ENCODE peak calls at places on chromosomes 2 and 18, in eight cellular contexts. G is fibroblast of lung; O is colonic mucosa; C is CD4-positive, alpha-beta T cell; T is Peyer's patch; A is CD4-positive, CD25-positive, alpha-beta regulatory T cell; Y is mammary epithelial cell; M is A549. L is an unnamed sample.

GRCh38 chr2:225100856-225101294 is 58.6 kb upstream of the DOCK10 start:
- DNase-seq in G (peak), O (no peak), C (no peak), T (no peak), A (no peak), Y (peak), M (peak), L (no peak)

GRCh38 chr2:16149349-16150243 is 209.2 kb downstream of the MYCN start:
- DNase-seq in G (no peak), O (no peak), C (no peak), T (no peak), A (no peak), Y (no peak), M (no peak), L (no peak)

GRCh38 chr2:99710720-99711612 is 221.1 kb upstream of the REV1 start:
- DNase-seq in G (no peak), O (no peak), C (no peak), T (no peak), A (no peak), Y (no peak), M (no peak), L (no peak)

GRCh38 chr2:55090702-55091101 is 40.5 kb upstream of the RTN4 start:
- DNase-seq in G (no peak), O (no peak), C (no peak), T (no peak), A (no peak), Y (peak), M (no peak), L (no peak)

GRCh38 chr2:186950694-186951093 is 101.7 kb upstream of the ZSWIM2 start:
- DNase-seq in G (peak), O (no peak), C (no peak), T (no peak), A (no peak), Y (peak), M (no peak), L (no peak)

GRCh38 chr2:53708988-53709387 is 58.6 kb upstream of the CHAC2 start:
- DNase-seq in G (no peak), O (no peak), C (no peak), T (no peak), A (no peak), Y (no peak), M (no peak), L (peak)

GRCh38 chr2:222722327-222722946 is 51.0 kb downstream of the MOGAT1 start:
- DNase-seq in G (peak), O (no peak), C (no peak), T (no peak), A (no peak), Y (no peak), M (no peak), L (peak)

GRCh38 chr2:237434916-237435315 is 21.0 kb upstream of the COL6A3 start:
- DNase-seq in G (no peak), O (no peak), C (peak), T (no peak), A (peak), Y (no peak), M (no peak), L (no peak)

GRCh38 chr2:23379220-23379695 is 5.7 kb upstream of the KLHL29 start:
- DNase-seq in G (no peak), O (no peak), C (no peak), T (no peak), A (no peak), Y (no peak), M (no peak), L (peak)

GRCh38 chr18:4400911-4401310 is 54.2 kb downstream of the DLGAP1 start:
- DNase-seq in G (no peak), O (no peak), C (no peak), T (no peak), A (no peak), Y (no peak), M (no peak), L (no peak)

GRCh38 chr18:43068781-43069180 is 46.7 kb downstream of the RIT2 start:
- DNase-seq in G (no peak), O (no peak), C (no peak), T (no peak), A (no peak), Y (no peak), M (no peak), L (no peak)

GRCh38 chr2:120104772-120105171 is 91.9 kb downstream of the EPB41L5 start:
- DNase-seq in G (no peak), O (no peak), C (no peak), T (no peak), A (no peak), Y (no peak), M (no peak), L (no peak)

GRCh38 chr2:236340251-236340650 is 76.0 kb upstream of the ASB18 start:
- DNase-seq in G (no peak), O (no peak), C (no peak), T (no peak), A (no peak), Y (no peak), M (no peak), L (no peak)

GRCh38 chr18:9933865-9934264 is 20.0 kb downstream of the VAPA start:
- DNase-seq in G (no peak), O (no peak), C (no peak), T (no peak), A (no peak), Y (no peak), M (no peak), L (no peak)

GRCh38 chr2:218618102-218618860 is 10.6 kb downstream of the PLCD4 start:
- DNase-seq in G (peak), O (no peak), C (no peak), T (no peak), A (no peak), Y (no peak), M (no peak), L (no peak)

GRCh38 chr18:22552254-22552653 is 134.5 kb upstream of the CTAGE1 start:
- DNase-seq in G (no peak), O (no peak), C (no peak), T (no peak), A (no peak), Y (peak), M (no peak), L (no peak)

GRCh38 chr2:76579911-76580310 is 869.2 kb upstream of the GCFC2 start:
- DNase-seq in G (no peak), O (no peak), C (no peak), T (no peak), A (no peak), Y (no peak), M (no peak), L (no peak)

GRCh38 chr18:11798271-11798670 is 52.9 kb upstream of the CHMP1B start:
- DNase-seq in G (no peak), O (no peak), C (no peak), T (no peak), A (no peak), Y (no peak), M (no peak), L (no peak)

GRCh38 chr2:33467413-33467812 is 9.0 kb upstream of the RASGRP3 start:
- DNase-seq in G (no peak), O (no peak), C (no peak), T (no peak), A (no peak), Y (no peak), M (no peak), L (no peak)

GRCh38 chr2:55418512-55419235 is 982 bp downstream of the CCDC88A start:
- DNase-seq in G (no peak), O (no peak), C (no peak), T (no peak), A (peak), Y (peak), M (no peak), L (peak)

GRCh38 chr2:191857406-191857805 is 10.5 kb upstream of the CAVIN2 start:
- DNase-seq in G (peak), O (no peak), C (no peak), T (no peak), A (no peak), Y (peak), M (no peak), L (peak)

GRCh38 chr18:48696218-48696617 is 157.4 kb downstream of the CTIF start:
- DNase-seq in G (no peak), O (no peak), C (no peak), T (peak), A (no peak), Y (no peak), M (no peak), L (no peak)

GRCh38 chr18:44214396-44214795 is 466.3 kb upstream of the SETBP1 start:
- DNase-seq in G (no peak), O (no peak), C (no peak), T (no peak), A (no peak), Y (no peak), M (no peak), L (no peak)

GRCh38 chr18:23585007-23585871 is 1.1 kb downstream of the NPC1 start:
- DNase-seq in G (no peak), O (peak), C (no peak), T (no peak), A (no peak), Y (peak), M (no peak), L (no peak)

GRCh38 chr2:185921048-185921756 is 182.6 kb downstream of the FSIP2 start:
- DNase-seq in G (no peak), O (no peak), C (no peak), T (no peak), A (no peak), Y (peak), M (no peak), L (no peak)

GRCh38 chr2:134181219-134181618 is 72.7 kb upstream of the MGAT5 start:
- DNase-seq in G (no peak), O (peak), C (peak), T (no peak), A (peak), Y (peak), M (no peak), L (peak)

GRCh38 chr2:230877737-230878598 is 13.2 kb downstream of the ITM2C start:
- DNase-seq in G (no peak), O (no peak), C (no peak), T (peak), A (no peak), Y (no peak), M (no peak), L (no peak)

GRCh38 chr2:184765048-184765881 is 166.9 kb downstream of the ZNF804A start:
- DNase-seq in G (no peak), O (no peak), C (no peak), T (no peak), A (no peak), Y (no peak), M (no peak), L (no peak)

GRCh38 chr2:166610180-166610919 is 116.3 kb upstream of the SCN7A start:
- DNase-seq in G (no peak), O (no peak), C (no peak), T (no peak), A (no peak), Y (no peak), M (no peak), L (no peak)

GRCh38 chr2:80655265-80655664 is 350.7 kb upstream of the LRRTM1 start:
- DNase-seq in G (no peak), O (no peak), C (no peak), T (no peak), A (no peak), Y (no peak), M (no peak), L (no peak)

GRCh38 chr18:6219116-6219717 is 195.5 kb downstream of the L3MBTL4 start:
- DNase-seq in G (peak), O (no peak), C (no peak), T (no peak), A (no peak), Y (no peak), M (peak), L (peak)

GRCh38 chr2:241592126-241592845 is 33.7 kb downstream of the BOK start:
- DNase-seq in G (no peak), O (no peak), C (no peak), T (no peak), A (no peak), Y (no peak), M (no peak), L (no peak)

GRCh38 chr2:168545439-168546082 is 89.5 kb downstream of the CERS6 start:
- DNase-seq in G (peak), O (peak), C (no peak), T (no peak), A (no peak), Y (peak), M (peak), L (peak)

GRCh38 chr18:36511791-36512352 is 214.4 kb downstream of the FHOD3 start:
- DNase-seq in G (no peak), O (peak), C (no peak), T (no peak), A (no peak), Y (no peak), M (no peak), L (no peak)

GRCh38 chr2:33391582-33392255 is 84.7 kb upstream of the RASGRP3 start:
- DNase-seq in G (peak), O (no peak), C (no peak), T (no peak), A (no peak), Y (no peak), M (no peak), L (no peak)

GRCh38 chr18:77136076-77136718 is 3.6 kb upstream of the MBP start:
- DNase-seq in G (no peak), O (no peak), C (no peak), T (peak), A (no peak), Y (no peak), M (no peak), L (no peak)

GRCh38 chr2:27194538-27195354 is 17.1 kb upstream of the ATRAID start:
- DNase-seq in G (no peak), O (no peak), C (no peak), T (no peak), A (no peak), Y (no peak), M (no peak), L (no peak)

GRCh38 chr18:376307-376706 is 108.5 kb upstream of the THOC1 start:
- DNase-seq in G (no peak), O (no peak), C (no peak), T (no peak), A (no peak), Y (no peak), M (no peak), L (no peak)

GRCh38 chr18:49862656-49863385 is 49.5 kb upstream of the ACAA2 start:
- DNase-seq in G (no peak), O (no peak), C (no peak), T (no peak), A (no peak), Y (no peak), M (no peak), L (no peak)

DNA sequence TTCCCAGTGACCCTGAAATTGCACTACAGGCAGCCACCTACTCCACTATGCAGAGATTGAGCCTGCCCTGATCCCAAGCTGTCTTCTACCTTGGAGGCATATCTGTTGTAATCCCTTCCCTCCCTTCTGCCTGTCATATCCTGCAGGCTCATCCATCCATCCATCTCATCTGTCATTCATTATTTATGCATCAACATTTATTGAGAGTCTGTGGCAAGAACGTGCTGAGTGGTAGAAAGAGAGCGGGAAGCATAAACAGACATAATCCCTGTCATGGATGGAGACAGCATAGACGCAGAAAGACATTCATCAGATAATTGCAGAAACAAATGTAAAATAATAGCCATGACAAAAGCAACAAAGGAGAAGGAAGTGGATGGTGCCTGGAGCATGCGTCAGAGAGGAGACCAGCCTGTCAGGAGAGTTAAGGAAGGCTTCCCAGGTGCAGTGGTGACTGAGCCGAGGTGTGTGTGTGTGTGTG is 110.7 kb upstream of the STPG4 start:
- DNase-seq in G (no peak), O (peak), C (no peak), T (no peak), A (no peak), Y (no peak), M (no peak), L (peak)
- H3K27ac ChIP-seq in G (no peak), O (no peak), C (no peak), T (no peak), A (no peak), Y (no peak), M (peak), L (peak)

GRCh38 chr18:62605685-62606084 is 82.9 kb downstream of the ZCCHC2 start:
- DNase-seq in G (no peak), O (no peak), C (no peak), T (no peak), A (no peak), Y (no peak), M (no peak), L (no peak)
- H3K27ac ChIP-seq in G (no peak), O (no peak), C (no peak), T (no peak), A (no peak), Y (no peak), M (no peak), L (no peak)

GRCh38 chr2:197307933-197308521 is 2.6 kb downstream of the ANKRD44 start:
- DNase-seq in G (no peak), O (no peak), C (no peak), T (no peak), A (no peak), Y (no peak), M (no peak), L (no peak)

GRCh38 chr2:197310271-197310939 is at the start of gene ANKRD44:
- DNase-seq in G (peak), O (peak), C (peak), T (peak), A (peak), Y (peak), M (peak), L (peak)

GRCh38 chr2:197308635-197309368 is 1.8 kb downstream of the ANKRD44 start:
- DNase-seq in G (no peak), O (no peak), C (no peak), T (no peak), A (no peak), Y (no peak), M (no peak), L (no peak)

GRCh38 chr2:197310940-197311485 is 433 bp upstream of the ANKRD44 start:
- DNase-seq in G (no peak), O (no peak), C (no peak), T (no peak), A (no peak), Y (no peak), M (no peak), L (no peak)

DNA sequence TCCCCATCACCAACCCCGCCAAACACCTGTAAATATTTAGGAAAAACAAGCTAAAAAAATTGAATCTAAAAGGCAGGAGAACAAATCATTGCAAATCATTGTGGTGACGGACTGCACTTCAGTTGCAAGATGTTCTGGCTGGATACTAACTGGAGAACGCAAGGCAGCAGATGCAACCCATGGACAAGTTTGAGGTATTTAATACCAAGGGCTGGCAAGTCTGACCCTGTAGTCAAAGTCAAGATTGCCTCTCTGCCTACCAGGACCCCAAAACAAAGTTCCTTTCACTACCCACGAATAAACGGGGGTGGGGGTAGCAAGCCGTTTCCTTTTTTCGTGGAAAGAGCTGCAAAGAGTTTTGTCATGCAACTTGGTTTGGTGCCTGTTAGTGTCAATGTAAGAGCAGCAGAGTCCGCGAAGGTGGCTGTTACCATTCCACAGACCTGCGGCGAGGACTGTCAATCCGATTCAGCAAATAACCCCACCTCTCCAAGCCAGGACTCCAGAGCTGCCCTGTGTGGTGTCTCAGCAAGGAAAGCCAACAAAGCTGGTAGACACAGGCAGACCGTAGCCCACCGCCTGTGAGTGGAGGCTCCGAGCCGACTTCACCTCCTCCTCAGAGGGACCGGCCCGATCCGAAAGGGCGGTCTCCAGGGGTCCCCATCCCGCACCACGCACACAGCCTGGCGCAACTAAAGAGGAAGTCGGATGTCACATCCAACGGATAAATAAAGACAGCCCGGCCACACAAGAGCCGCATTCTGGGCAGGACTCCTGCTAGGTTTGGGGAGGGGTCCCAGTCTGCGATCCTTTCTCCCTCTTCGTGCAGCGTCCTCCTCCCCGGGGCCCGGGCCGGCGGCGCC is 980 bp downstream of the ANKRD44 start:
- DNase-seq in G (no peak), O (peak), C (no peak), T (peak), A (no peak), Y (no peak), M (no peak), L (no peak)
- H3K27ac ChIP-seq in G (no peak), O (peak), C (peak), T (peak), A (peak), Y (no peak), M (peak), L (no peak)

GRCh38 chr2:28341208-28341891 is 51.3 kb upstream of the FOSL2 start:
- DNase-seq in G (no peak), O (no peak), C (no peak), T (no peak), A (no peak), Y (no peak), M (no peak), L (no peak)
- H3K27ac ChIP-seq in G (no peak), O (peak), C (no peak), T (peak), A (no peak), Y (no peak), M (peak), L (no peak)

DNA sequence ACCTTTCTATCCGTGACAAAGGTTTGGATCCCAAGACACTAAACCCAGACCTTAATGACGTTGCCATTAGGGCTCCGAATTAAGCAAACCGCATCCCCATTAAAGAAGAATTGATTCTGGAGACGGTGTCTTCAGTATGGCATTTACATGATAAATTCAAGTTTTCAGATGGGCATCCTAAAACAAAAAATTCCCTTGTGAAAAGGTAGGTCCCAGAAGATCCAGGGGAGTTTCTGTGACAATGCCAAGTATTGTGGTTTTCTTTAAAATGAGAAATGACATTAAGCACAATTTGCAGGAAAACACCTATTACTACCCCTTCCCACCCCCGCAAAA is 655 bp upstream of the YWHAQ start:
- DNase-seq in G (no peak), O (no peak), C (no peak), T (no peak), A (no peak), Y (no peak), M (no peak), L (no peak)
- H3K27ac ChIP-seq in G (peak), O (peak), C (peak), T (no peak), A (peak), Y (peak), M (peak), L (no peak)

DNA sequence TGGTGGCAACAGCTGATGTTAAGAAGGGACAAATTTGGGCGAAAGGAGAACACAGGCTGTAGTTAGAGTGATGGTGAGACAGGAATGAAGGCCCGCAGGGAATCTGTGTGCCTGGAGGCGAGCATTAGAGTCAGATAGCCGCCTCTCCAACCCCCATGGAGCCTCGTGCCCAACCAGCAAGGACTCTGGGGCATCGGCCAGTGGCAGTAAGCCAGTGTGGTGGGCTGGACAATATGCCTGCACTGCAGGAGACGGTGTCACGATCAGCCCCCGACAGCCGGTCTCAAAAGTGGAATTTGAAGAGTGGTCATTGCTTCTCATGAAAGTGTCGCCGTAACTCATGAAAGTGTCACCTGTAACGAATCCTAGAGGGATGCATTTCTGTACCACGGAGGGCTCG is 249.4 kb downstream of the ALPK2 start:
- DNase-seq in G (no peak), O (no peak), C (no peak), T (no peak), A (no peak), Y (no peak), M (no peak), L (no peak)
- H3K27ac ChIP-seq in G (no peak), O (no peak), C (no peak), T (no peak), A (no peak), Y (no peak), M (no peak), L (no peak)

L was measured in SJCRH30.